ENCODE peak calls at places on chromosomes 2 and 18, in four cellular contexts. W is trophoblast cell, U is H9, J is mesenchymal stem cell. M is an unnamed sample.

GRCh38 chr2:80706951-80707350 is 402.4 kb upstream of the LRRTM1 start:
- DNase-seq in U (no peak), W (no peak), J (peak; percentile 22), M (no peak)

GRCh38 chr18:37552296-37552695 is 13.3 kb downstream of the CELF4 start:
- DNase-seq in W (no peak), U (no peak), J (no peak), M (no peak)

GRCh38 chr2:207711750-207712487 is 479 bp downstream of the CCNYL1 start:
- DNase-seq in W (peak; percentile 66), U (peak; percentile 51), J (peak; percentile 66), M (peak; percentile 30)

GRCh38 chr2:886072-887022 is 64.3 kb upstream of the SNTG2 start:
- DNase-seq in W (no peak), U (peak; percentile 28), J (no peak), M (no peak)

GRCh38 chr2:191115391-191115790 is 35.4 kb downstream of the STAT4 start:
- DNase-seq in W (peak; percentile 89), U (no peak), J (no peak), M (no peak)

GRCh38 chr2:126750506-126750905 is 94.5 kb downstream of the GYPC start:
- DNase-seq in W (no peak), U (no peak), J (no peak), M (no peak)

GRCh38 chr2:27369471-27370025 is 590 bp downstream of the EIF2B4 start:
- DNase-seq in W (peak; percentile 57), U (peak; percentile 78), J (no peak), M (no peak)

GRCh38 chr18:53004798-53005197 is 664.8 kb downstream of the DCC start:
- DNase-seq in J (no peak), U (no peak), W (no peak), M (no peak)

DNA sequence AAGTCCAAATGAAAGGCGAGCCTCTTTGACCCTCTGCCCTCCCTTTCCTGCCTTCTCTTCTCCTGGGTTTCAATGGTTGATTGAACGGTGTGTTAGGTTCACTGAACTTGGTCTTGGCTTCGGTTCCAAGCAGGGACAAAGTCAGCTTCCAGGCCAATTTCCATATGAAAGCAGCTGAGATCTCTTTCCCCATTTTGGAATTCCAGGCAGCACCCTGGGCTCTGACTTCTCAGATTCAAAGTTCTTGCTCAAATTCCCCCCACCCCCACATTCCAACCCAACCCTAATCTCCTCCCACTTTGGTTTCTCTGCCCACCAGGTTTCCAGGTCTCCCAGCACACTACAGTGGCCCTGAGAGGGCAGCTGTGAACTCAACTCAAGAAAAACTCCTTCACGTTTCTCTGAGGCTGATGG is 231.0 kb downstream of the INSIG2 start:
- DNase-seq in J (no peak), U (peak; percentile 96), W (no peak), M (peak; percentile 41)
- H2BK12ac ChIP-seq in J (no peak overlapping the region), U (no peak overlapping the region), W (no peak overlapping the region), M (no peak overlapping the region)

GRCh38 chr18:48355526-48356115 is 53.6 kb downstream of the ZBTB7C start:
- DNase-seq in J (no peak), U (peak; percentile 17), W (no peak), M (no peak)
- H2BK12ac ChIP-seq in J (no peak overlapping the region), U (no peak overlapping the region), W (no peak overlapping the region), M (no peak overlapping the region)

GRCh38 chr2:216619411-216620393 is 13.5 kb upstream of the IGFBP2 start:
- DNase-seq in J (peak; percentile 64), W (no peak), U (peak; percentile 53), M (no peak)

GRCh38 chr2:216620806-216621205 is 12.4 kb upstream of the IGFBP2 start:
- DNase-seq in J (no peak), W (no peak), U (no peak), M (no peak)

GRCh38 chr2:216617159-216617815 is 15.9 kb upstream of the IGFBP2 start:
- DNase-seq in W (no peak), J (no peak), U (no peak), M (no peak)

GRCh38 chr2:216621292-216621691 is 11.9 kb upstream of the IGFBP2 start:
- DNase-seq in U (no peak), J (no peak), W (no peak), M (no peak)

GRCh38 chr2:216618785-216619184 is 14.4 kb upstream of the IGFBP2 start:
- DNase-seq in J (no peak), U (peak; percentile 44), W (no peak), M (no peak)
- H2BK12ac ChIP-seq in J (no peak overlapping the region), U (no peak overlapping the region), W (peak overlapping the region; percentile 15), M (no peak overlapping the region)

DNA sequence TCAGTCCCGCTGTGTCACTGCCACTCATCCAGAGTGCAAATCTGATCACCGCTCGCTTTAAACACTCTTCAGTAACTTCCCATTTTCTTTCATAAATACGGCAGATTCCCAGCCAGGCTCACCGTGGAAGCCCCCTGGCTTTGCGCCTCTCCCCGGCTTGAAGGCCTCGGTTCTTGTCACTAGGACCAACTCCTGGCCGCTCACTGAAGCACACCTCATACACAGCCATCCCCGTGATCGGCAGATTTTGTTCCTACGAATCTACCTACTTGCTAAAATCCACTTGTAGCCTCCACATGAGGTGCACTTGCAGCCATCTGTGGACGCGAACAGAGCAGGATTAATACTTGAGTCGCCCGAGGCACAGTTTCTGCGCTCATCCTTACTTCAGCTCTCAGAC is 462.4 kb upstream of the MYT1L start:
- DNase-seq in U (no peak), J (no peak), W (no peak), M (no peak)
- H2BK12ac ChIP-seq in U (no peak overlapping the region), J (no peak overlapping the region), W (no peak overlapping the region), M (no peak overlapping the region)

DNA sequence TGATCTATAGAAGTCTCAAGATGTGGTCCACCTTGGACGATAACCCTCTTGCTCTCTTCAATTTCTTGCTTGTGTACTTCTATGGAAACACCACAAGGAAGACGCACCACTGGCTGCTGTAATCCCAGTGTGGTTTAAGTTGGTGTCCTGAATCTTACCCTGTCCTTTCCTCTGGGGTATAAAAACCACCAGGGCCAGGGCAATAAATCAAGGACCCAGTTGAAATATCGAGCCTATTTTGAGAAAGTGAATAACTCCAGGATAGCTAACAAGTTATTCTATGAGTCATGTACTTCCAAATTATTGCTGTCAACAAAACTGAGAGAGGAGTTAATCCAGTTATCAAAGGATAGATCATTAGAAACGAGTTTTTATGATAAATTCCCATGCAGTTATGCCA is 137.0 kb downstream of the RND3 start:
- DNase-seq in J (no peak), U (no peak), W (no peak), M (no peak)
- H2BK12ac ChIP-seq in J (no peak overlapping the region), U (no peak overlapping the region), W (no peak overlapping the region), M (no peak overlapping the region)

GRCh38 chr2:235501663-235502009 is 7.8 kb downstream of the AGAP1 start:
- DNase-seq in J (no peak), W (no peak), U (no peak), M (no peak)

GRCh38 chr2:235499306-235499812 is 5.5 kb downstream of the AGAP1 start:
- DNase-seq in J (no peak), W (peak; percentile 75), U (no peak), M (no peak)

GRCh38 chr2:235498556-235499305 is 4.9 kb downstream of the AGAP1 start:
- DNase-seq in J (no peak), U (peak; percentile 58), W (peak; percentile 30), M (no peak)

GRCh38 chr2:235500761-235501662 is 7.2 kb downstream of the AGAP1 start:
- DNase-seq in U (no peak), W (no peak), J (peak; percentile 83), M (no peak)

GRCh38 chr2:235500110-235500760 is 6.4 kb downstream of the AGAP1 start:
- DNase-seq in J (no peak), U (no peak), W (no peak), M (no peak)
- H2BK12ac ChIP-seq in J (peak overlapping the region; percentile 80), U (no peak overlapping the region), W (peak overlapping the region; percentile 47), M (no peak overlapping the region)